ENCODE peak calls at places on chromosomes 5 and 9, in seven cellular contexts. B is AG04450, Z is neural crest cell, F is cardiac fibroblast, A is IMR-90, M is GM12865, C is RWPE1. V is an unnamed sample.

GRCh38 chr5:168291281-168291960 is at the start of gene WWC1:
- DNase-seq in B (no peak), Z (peak), F (no peak), A (peak), M (peak), C (peak), V (peak)

GRCh38 chr5:54868511-54869483 is 116.6 kb downstream of the ESM1 start:
- DNase-seq in B (no peak), Z (no peak), F (no peak), A (no peak), M (peak), C (no peak), V (no peak)

GRCh38 chr5:82106207-82106606 is 134.4 kb downstream of the ATG10 start:
- DNase-seq in B (no peak), Z (no peak), F (no peak), A (peak), M (no peak), C (no peak), V (no peak)

GRCh38 chr5:105702323-105702722 is 1968.4 kb downstream of the EFNA5 start:
- DNase-seq in B (no peak), Z (no peak), F (no peak), A (no peak), M (no peak), C (no peak), V (no peak)

GRCh38 chr5:87268126-87268969 is 665 bp downstream of the RASA1 start:
- DNase-seq in B (peak), Z (peak), F (peak), A (peak), M (peak), C (peak), V (peak)

GRCh38 chr5:21919417-21920022 is 933.6 kb downstream of the CDH12 start:
- DNase-seq in B (no peak), Z (peak), F (peak), A (peak), M (peak), C (peak), V (peak)

GRCh38 chr5:172902497-172903472 is 56.4 kb upstream of the RPL26L1 start:
- DNase-seq in B (peak), Z (peak), F (peak), A (peak), M (no peak), C (peak), V (no peak)

GRCh38 chr5:40791715-40792139 is 6.4 kb downstream of the PRKAA1 start:
- DNase-seq in B (no peak), Z (no peak), F (peak), A (peak), M (no peak), C (no peak), V (no peak)

GRCh38 chr9:71941060-71941568 is 29.7 kb downstream of the C9orf85 start:
- DNase-seq in B (no peak), Z (no peak), F (peak), A (peak), M (no peak), C (no peak), V (no peak)

GRCh38 chr9:10050016-10050415 is 562.8 kb downstream of the PTPRD start:
- DNase-seq in B (no peak), Z (no peak), F (no peak), A (peak), M (no peak), C (peak), V (no peak)

GRCh38 chr9:137381501-137382443 is 41.2 kb downstream of the EXD3 start:
- DNase-seq in B (no peak), Z (no peak), F (no peak), A (no peak), M (no peak), C (no peak), V (no peak)
- TF ChIP-seq CTCF in B (no peak), Z (no peak), F (no peak), A (no peak), M (no peak), C (no peak), V (no peak)

GRCh38 chr5:24530907-24531306 is 113.9 kb downstream of the CDH10 start:
- DNase-seq in B (no peak), Z (no peak), F (no peak), A (no peak), M (no peak), C (no peak), V (no peak)
- TF ChIP-seq CTCF in B (no peak), Z (no peak), F (no peak), A (no peak), M (no peak), C (no peak), V (no peak)

GRCh38 chr5:24644757-24645156 is at the start of gene CDH10:
- DNase-seq in B (no peak), Z (peak), F (peak), A (no peak), M (no peak), C (peak), V (no peak)

GRCh38 chr5:24643880-24644279 is 898 bp downstream of the CDH10 start:
- DNase-seq in B (no peak), Z (no peak), F (no peak), A (no peak), M (no peak), C (no peak), V (no peak)

GRCh38 chr5:24646915-24647314 is 2.1 kb upstream of the CDH10 start:
- DNase-seq in B (no peak), Z (no peak), F (no peak), A (no peak), M (no peak), C (no peak), V (no peak)

GRCh38 chr5:24643255-24643654 is 1.5 kb downstream of the CDH10 start:
- DNase-seq in B (no peak), Z (no peak), F (no peak), A (no peak), M (no peak), C (no peak), V (no peak)

GRCh38 chr5:24642022-24642421 is 2.8 kb downstream of the CDH10 start:
- DNase-seq in B (no peak), Z (no peak), F (peak), A (peak), M (peak), C (peak), V (no peak)
- TF ChIP-seq CTCF in B (no peak), Z (peak), F (peak), A (peak), M (peak), C (peak), V (peak)

GRCh38 chr9:95974389-95974788 is 98.9 kb downstream of the ERCC6L2 start:
- DNase-seq in B (no peak), Z (no peak), F (no peak), A (no peak), M (no peak), C (no peak), V (no peak)
- TF ChIP-seq CTCF in B (no peak), Z (no peak), F (no peak), A (no peak), M (no peak), C (no peak), V (no peak)

GRCh38 chr5:112616812-112617547 is 120.7 kb upstream of the APC start:
- DNase-seq in B (no peak), Z (no peak), F (no peak), A (no peak), M (peak), C (no peak), V (no peak)

GRCh38 chr5:112614285-112614684 is 123.4 kb upstream of the APC start:
- DNase-seq in B (no peak), Z (no peak), F (no peak), A (no peak), M (no peak), C (no peak), V (no peak)

GRCh38 chr5:112614986-112615385 is 122.7 kb upstream of the APC start:
- DNase-seq in B (no peak), Z (no peak), F (no peak), A (no peak), M (no peak), C (no peak), V (no peak)

DNA sequence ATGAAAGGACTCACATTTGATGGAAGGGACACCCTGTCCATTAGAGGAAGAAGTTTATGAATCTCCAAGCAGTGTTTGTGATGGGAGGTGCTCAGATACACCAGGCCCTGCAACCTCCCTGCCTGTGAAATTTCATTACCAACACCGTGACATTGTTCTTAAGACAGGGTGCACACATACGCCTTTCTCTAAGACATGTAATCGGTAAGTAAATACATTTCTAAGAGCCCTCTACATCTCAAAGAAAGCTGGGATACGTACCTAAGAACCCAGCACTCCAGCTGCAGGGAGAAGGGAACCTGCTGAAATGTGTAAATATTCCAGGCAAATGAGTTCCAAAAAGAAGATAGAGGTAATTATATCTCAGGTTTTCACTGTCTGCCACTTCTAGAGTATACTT is 125.0 kb upstream of the APC start:
- DNase-seq in B (no peak), Z (no peak), F (no peak), A (no peak), M (no peak), C (no peak), V (no peak)
- TF ChIP-seq CTCF in B (no peak), Z (no peak), F (no peak), A (no peak), M (no peak), C (no peak), V (no peak)

DNA sequence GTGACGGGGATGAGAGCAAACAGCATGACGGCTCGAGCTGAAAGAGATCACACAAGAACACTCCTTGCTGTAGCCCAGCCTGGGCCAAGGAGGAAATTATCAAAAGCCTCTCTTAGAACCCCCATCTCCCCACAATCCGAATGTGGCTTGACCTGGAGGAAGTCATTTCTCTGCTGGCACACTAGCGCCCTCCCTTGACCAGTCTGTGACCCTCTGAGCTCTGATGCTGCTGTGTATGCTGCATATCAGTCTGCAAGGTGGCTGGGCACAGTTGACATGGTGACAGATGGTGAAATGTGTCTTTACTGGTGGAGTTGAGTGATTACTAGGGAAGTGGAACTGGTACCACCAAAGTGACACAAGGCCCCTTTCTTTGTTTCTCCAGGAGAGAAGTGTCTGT is 3.3 kb downstream of the SLC46A2 start:
- DNase-seq in B (no peak), Z (no peak), F (no peak), A (no peak), M (peak), C (no peak), V (no peak)
- TF ChIP-seq CTCF in B (peak), Z (no peak), F (peak), A (peak), M (peak), C (no peak), V (peak)

GRCh38 chr5:147223951-147224791 is 10.7 kb upstream of the STK32A start:
- DNase-seq in B (no peak), Z (no peak), F (peak), A (peak), M (peak), C (peak), V (peak)
- TF ChIP-seq CTCF in B (peak), Z (peak), F (peak), A (peak), M (peak), C (peak), V (peak)

GRCh38 chr9:99055384-99055783 is 49.5 kb upstream of the TGFBR1 start:
- DNase-seq in B (no peak), Z (no peak), F (peak), A (no peak), M (no peak), C (peak), V (no peak)
- TF ChIP-seq CTCF in B (no peak), Z (no peak), F (no peak), A (no peak), M (no peak), C (no peak), V (no peak)

V was measured in GM13977.